ENCODE peak calls at places on chromosomes 16 and 17, in six cellular contexts. U, L, D, Y, X and I are unnamed samples.
A peak's percentile ranks its signal among the peaks of the same experiment; 100 is the strongest.

GRCh38 chr17:10618202-10618635 is 38.9 kb downstream of the MYH3 start:
- DNase-seq in D (peak; percentile 70), L (peak; percentile 14), U (peak; percentile 39), X (no peak), Y (peak; percentile 68), I (peak; percentile 25)

GRCh38 chr17:15023589-15023988 is 241.5 kb downstream of the PMP22 start:
- DNase-seq in U (no peak), L (no peak), Y (no peak), D (no peak), X (no peak), I (no peak)

GRCh38 chr17:78997231-78997741 is 12.3 kb downstream of the CANT1 start:
- DNase-seq in Y (no peak), X (no peak), U (no peak), L (no peak), D (no peak), I (no peak)

GRCh38 chr16:77807-78443 is at the start of gene MPG:
- DNase-seq in D (peak; percentile 79), L (peak; percentile 62), U (peak; percentile 76), X (no peak), Y (peak; percentile 51), I (peak; percentile 77)

GRCh38 chr17:10729334-10730193 is at the start of gene TMEM220:
- DNase-seq in D (peak; percentile 62), Y (peak; percentile 5), X (peak; percentile 3), U (peak; percentile 32), L (peak; percentile 12), I (peak; percentile 4)

GRCh38 chr16:87076950-87077749 is 240.0 kb downstream of the C16orf95 start:
- DNase-seq in L (no peak), U (no peak), Y (peak; percentile 60), D (no peak), X (no peak), I (no peak)

GRCh38 chr17:46943511-46944393 is 20.8 kb downstream of the GOSR2 start:
- DNase-seq in U (no peak), L (no peak), Y (no peak), D (peak; percentile 70), X (no peak), I (no peak)

GRCh38 chr16:88883946-88884345 is 17.5 kb upstream of the PABPN1L start:
- DNase-seq in Y (no peak), U (no peak), X (no peak), L (no peak), D (no peak), I (no peak)

GRCh38 chr16:87581867-87582220 is 20.5 kb upstream of the JPH3 start:
- DNase-seq in U (no peak), X (peak; percentile 50), L (no peak), D (no peak), Y (peak; percentile 79), I (no peak)

GRCh38 chr17:77379065-77379428 is 238.3 kb downstream of the SEC14L1 start:
- DNase-seq in L (no peak), Y (no peak), D (no peak), U (no peak), X (no peak), I (no peak)

GRCh38 chr16:87153326-87153725 is 163.9 kb downstream of the C16orf95 start:
- DNase-seq in X (no peak), Y (no peak), U (no peak), D (no peak), L (no peak), I (no peak)

GRCh38 chr16:11354733-11355574 is 9.7 kb downstream of the RMI2 start:
- DNase-seq in Y (no peak), X (no peak), U (peak; percentile 72), D (no peak), L (peak; percentile 42), I (peak; percentile 46)

GRCh38 chr16:1777375-1778199 is 4.7 kb upstream of the MRPS34 start:
- DNase-seq in Y (no peak), U (no peak), D (no peak), X (no peak), L (no peak), I (no peak)

GRCh38 chr17:511833-512251 is 159.2 kb upstream of the RPH3AL start:
- DNase-seq in L (no peak), D (no peak), X (no peak), U (no peak), Y (peak; percentile 69), I (no peak)

GRCh38 chr17:79838541-79839274 is 532 bp downstream of the CBX4 start:
- DNase-seq in D (peak; percentile 79), L (no peak), U (peak; percentile 32), Y (peak; percentile 63), X (no peak), I (peak; percentile 34)

GRCh38 chr17:75011788-75012319 is 616 bp upstream of the MRPL58 start:
- DNase-seq in X (no peak), U (no peak), Y (no peak), D (peak; percentile 71), L (no peak), I (no peak)

GRCh38 chr16:55703003-55704001 is 47.5 kb downstream of the SLC6A2 start:
- DNase-seq in X (no peak), Y (peak; percentile 28), D (peak; percentile 54), L (no peak), U (no peak), I (no peak)

GRCh38 chr16:67560827-67561342 is 1.4 kb upstream of the CTCF start:
- DNase-seq in U (no peak), L (no peak), X (no peak), D (no peak), Y (no peak), I (no peak)

GRCh38 chr17:146983-147761 is 9.8 kb downstream of the SCGB1C2 start:
- DNase-seq in Y (no peak), X (no peak), D (no peak), L (no peak), U (no peak), I (no peak)

GRCh38 chr17:81004336-81005015 is 12.8 kb downstream of the CHMP6 start:
- DNase-seq in U (no peak), D (no peak), X (no peak), Y (no peak), L (no peak), I (no peak)

GRCh38 chr17:4175921-4176802 is 33.2 kb downstream of the CYB5D2 start:
- DNase-seq in X (no peak), Y (no peak), D (no peak), L (no peak), U (peak; percentile 34), I (peak; percentile 17)